ENCODE peak calls at places on chromosomes 5 and 9, in six cellular contexts. Z is ovary, Y is astrocyte of the spinal cord, H is AG10803, W is uterus, X is NB4. I is an unnamed sample.

GRCh38 chr9:95736370-95736769 is 139.1 kb upstream of the ERCC6L2 start:
- DNase-seq in Z (no peak), Y (no peak), H (no peak), W (no peak), X (peak), I (no peak)

GRCh38 chr5:149320791-149321330 is 24.4 kb upstream of the GRPEL2 start:
- DNase-seq in Z (peak), Y (peak), H (peak), W (peak), X (no peak), I (peak)

GRCh38 chr5:172939045-172939444 is 20.2 kb upstream of the RPL26L1 start:
- DNase-seq in Z (peak), Y (no peak), H (peak), W (no peak), X (peak), I (peak)

GRCh38 chr5:147403659-147404640 is 105.9 kb downstream of the DPYSL3 start:
- DNase-seq in Z (peak), Y (peak), H (peak), W (peak), X (peak), I (peak)

GRCh38 chr5:55568629-55569512 is 34.1 kb upstream of the PLPP1 start:
- DNase-seq in Z (no peak), Y (peak), H (peak), W (no peak), X (no peak), I (no peak)

GRCh38 chr9:8560560-8561525 is 761.3 kb upstream of the DMAC1 start:
- DNase-seq in Z (no peak), Y (peak), H (no peak), W (no peak), X (no peak), I (no peak)

GRCh38 chr9:93654351-93654961 is 78.1 kb downstream of the PHF2 start:
- DNase-seq in Z (peak), Y (no peak), H (no peak), W (no peak), X (no peak), I (no peak)

GRCh38 chr9:97665742-97666141 is 31.4 kb downstream of the XPA start:
- DNase-seq in Z (no peak), Y (no peak), H (no peak), W (no peak), X (no peak), I (no peak)

GRCh38 chr9:121886759-121887485 is 206.2 kb downstream of the TTLL11 start:
- DNase-seq in Z (no peak), Y (peak), H (no peak), W (no peak), X (no peak), I (peak)

GRCh38 chr9:128771094-128771721 is 519 bp downstream of the ZER1 start:
- DNase-seq in Z (no peak), Y (no peak), H (peak), W (no peak), X (no peak), I (peak)

GRCh38 chr5:167307042-167307441 is 984.4 kb upstream of the WWC1 start:
- DNase-seq in Z (no peak), Y (no peak), H (no peak), W (no peak), X (no peak), I (no peak)

GRCh38 chr9:124020520-124021384 is 9.2 kb downstream of the LHX2 start:
- DNase-seq in Z (no peak), Y (no peak), H (no peak), W (no peak), X (no peak), I (no peak)

GRCh38 chr9:107404086-107404590 is 85.4 kb downstream of the KLF4 start:
- DNase-seq in Z (no peak), Y (no peak), H (no peak), W (no peak), X (no peak), I (no peak)

GRCh38 chr9:1639166-1639565 is 376.0 kb upstream of the SMARCA2 start:
- DNase-seq in Z (no peak), Y (no peak), H (no peak), W (no peak), X (no peak), I (no peak)

GRCh38 chr5:122300968-122301367 is 11.1 kb upstream of the SNCAIP start:
- DNase-seq in Z (no peak), Y (no peak), H (no peak), W (no peak), X (no peak), I (no peak)
- H3K4me3 ChIP-seq in Z (no peak), Y (no peak), H (no peak), W (no peak), X (no peak), I (no peak)

GRCh38 chr5:146401021-146401420 is 46.1 kb upstream of the TCERG1 start:
- DNase-seq in Z (no peak), Y (no peak), H (no peak), W (no peak), X (no peak), I (no peak)

GRCh38 chr5:146400206-146400605 is 46.9 kb upstream of the TCERG1 start:
- DNase-seq in Z (no peak), Y (no peak), H (no peak), W (no peak), X (no peak), I (no peak)

GRCh38 chr5:146399446-146399845 is 47.7 kb upstream of the TCERG1 start:
- DNase-seq in Z (no peak), Y (no peak), H (peak), W (no peak), X (peak), I (no peak)

GRCh38 chr5:146402949-146403348 is 44.2 kb upstream of the TCERG1 start:
- DNase-seq in Z (no peak), Y (no peak), H (no peak), W (no peak), X (no peak), I (no peak)
- TF ChIP-seq CTCF in Z (no peak), Y (no peak), H (no peak), W (no peak), X (no peak), I (no peak)

DNA sequence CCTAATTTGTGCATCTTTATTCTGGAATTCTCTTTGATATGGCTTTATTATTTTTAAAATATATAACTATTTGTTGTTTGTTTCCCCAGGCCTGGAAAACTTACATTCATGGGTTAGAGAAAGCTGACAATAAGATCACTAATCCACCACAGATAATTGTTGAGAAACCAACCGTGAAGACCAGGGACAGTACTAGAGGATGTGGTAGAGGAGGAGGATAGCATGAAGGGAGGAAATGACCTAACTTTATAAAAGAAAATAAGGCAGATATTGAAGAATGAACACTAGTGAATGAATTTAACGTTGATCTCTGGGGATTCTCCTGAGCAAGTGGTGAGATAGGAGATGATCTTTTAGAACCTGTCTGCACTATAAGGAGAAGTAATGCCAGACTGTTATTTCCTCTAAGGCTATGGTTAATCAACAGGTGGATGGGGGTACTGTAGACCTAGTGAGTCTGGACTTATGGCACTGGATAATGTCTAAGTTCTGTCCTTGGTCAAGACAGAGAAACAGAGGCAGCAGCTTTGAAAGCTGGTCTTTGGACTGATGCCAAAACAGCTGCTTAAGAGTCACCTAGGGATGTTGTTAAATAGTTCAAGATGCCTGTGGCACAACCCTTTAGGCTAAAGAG is 52.4 kb downstream of the NREP start:
- DNase-seq in Z (no peak), Y (no peak), H (no peak), W (no peak), X (peak), I (no peak)
- H3K4me3 ChIP-seq in Z (no peak), Y (no peak), H (no peak), W (no peak), X (no peak), I (no peak)

DNA sequence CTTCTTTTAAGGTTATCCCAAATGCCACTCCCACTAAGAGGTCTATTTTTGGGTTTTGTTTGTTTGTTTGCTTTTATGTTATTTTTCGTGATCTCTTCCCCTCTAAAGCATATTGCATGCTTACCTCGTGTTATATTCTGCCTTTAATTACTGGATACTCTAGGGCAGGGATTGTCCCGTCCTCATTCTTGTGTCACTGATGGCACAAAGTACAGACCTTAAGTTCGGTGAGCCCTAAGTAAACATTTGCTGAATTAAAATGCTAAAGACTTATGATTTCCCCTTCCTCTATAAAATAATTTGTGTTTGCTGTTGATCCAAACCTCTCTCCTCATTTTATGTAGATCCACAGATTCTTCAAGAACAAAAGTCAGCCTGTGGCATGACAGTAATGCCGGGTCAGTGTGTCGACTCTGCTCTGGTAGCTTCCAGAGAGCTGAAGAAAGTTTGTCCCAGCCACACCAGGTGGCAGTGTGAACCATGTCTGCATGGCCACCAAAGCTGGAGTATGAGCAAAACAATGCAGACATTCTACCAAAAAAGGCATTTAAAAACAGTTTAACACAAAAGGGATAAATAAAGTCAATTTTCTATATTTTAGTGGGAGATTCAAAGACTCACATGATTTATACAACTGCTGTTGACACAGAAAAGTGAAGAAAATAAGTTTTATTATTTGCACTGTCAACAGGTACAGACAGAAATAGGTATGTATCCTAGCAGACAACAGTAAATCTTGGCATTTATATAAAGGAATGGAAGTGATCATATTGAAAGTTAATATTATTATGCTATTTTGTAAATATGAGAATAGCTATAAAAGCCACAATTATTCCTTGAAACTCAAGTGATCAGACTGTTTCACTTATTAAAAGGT is 17.9 kb upstream of the POC5 start:
- DNase-seq in Z (no peak), Y (peak), H (peak), W (no peak), X (peak), I (peak)
- TF ChIP-seq CTCF in Z (no peak), Y (peak), H (peak), W (no peak), X (peak), I (peak)

GRCh38 chr5:124782262-124782661 is 35.8 kb upstream of the ZNF608 start:
- DNase-seq in Z (no peak), Y (no peak), H (no peak), W (no peak), X (no peak), I (no peak)

GRCh38 chr5:124789104-124789605 is 42.7 kb upstream of the ZNF608 start:
- DNase-seq in Z (no peak), Y (no peak), H (no peak), W (no peak), X (no peak), I (no peak)

GRCh38 chr5:124783794-124784193 is 37.4 kb upstream of the ZNF608 start:
- DNase-seq in Z (no peak), Y (no peak), H (peak), W (no peak), X (no peak), I (peak)

DNA sequence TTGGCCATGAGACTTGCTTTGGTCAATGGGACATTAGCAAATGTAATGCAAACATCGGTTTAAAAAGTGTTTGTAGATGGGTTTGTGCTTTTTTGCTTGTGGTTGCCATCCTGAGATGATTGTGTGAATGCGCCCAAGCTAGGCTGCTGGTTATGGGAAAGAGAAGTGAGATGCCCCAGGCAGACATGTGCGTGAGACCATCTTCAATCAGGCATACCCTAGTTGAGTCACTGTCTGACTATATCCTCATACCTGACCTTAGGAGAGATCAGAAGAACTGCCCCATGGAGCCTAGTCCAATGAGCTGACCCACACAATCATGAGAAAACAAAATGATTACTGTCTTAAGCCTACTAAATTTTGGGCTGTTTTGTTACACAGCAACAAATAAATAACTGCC is 36.8 kb upstream of the ZNF608 start:
- DNase-seq in Z (no peak), Y (no peak), H (no peak), W (no peak), X (no peak), I (no peak)
- H3K4me3 ChIP-seq in Z (no peak), Y (no peak), H (no peak), W (no peak), X (no peak), I (no peak)

DNA sequence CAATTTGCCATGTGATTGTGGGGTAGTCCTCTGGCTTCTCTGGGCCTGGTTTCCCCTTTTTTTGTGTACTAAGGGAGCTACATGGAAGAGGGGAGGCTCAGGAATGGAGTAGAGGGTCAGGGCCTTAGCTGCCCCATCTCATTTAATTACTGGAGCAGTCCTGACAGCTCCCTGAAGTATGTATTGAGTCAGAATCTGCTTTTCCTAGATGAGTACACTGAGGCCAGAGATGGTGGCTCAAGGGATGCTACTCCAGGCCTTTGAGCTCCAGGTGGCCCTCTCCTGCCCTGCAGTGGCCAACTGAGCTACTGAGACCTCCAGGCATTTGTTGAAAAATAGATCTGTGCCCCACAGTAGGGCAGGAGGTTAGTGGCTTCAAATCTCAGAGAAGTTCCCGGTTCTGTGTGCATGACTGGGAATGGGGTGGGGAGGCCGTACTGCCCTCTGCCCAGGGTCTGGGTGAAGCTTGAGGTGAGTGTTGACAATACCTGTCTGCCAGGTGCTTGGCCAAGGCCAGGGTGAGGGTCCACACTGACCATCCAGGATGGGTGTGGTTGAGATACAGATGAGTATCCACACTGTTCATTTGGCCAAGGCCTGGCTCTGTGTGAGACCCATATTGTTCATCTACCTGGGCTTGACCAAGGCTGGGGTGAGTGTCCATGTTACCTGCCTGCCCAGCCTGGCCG is 45.7 kb downstream of the CXXC5 start:
- DNase-seq in Z (no peak), Y (no peak), H (no peak), W (no peak), X (no peak), I (no peak)
- TF ChIP-seq CTCF in Z (no peak), Y (no peak), H (no peak), W (no peak), X (no peak), I (no peak)

GRCh38 chr5:107635276-107635675 is 35.5 kb downstream of the EFNA5 start:
- DNase-seq in Z (no peak), Y (peak), H (no peak), W (no peak), X (no peak), I (no peak)

GRCh38 chr5:107636555-107636954 is 34.2 kb downstream of the EFNA5 start:
- DNase-seq in Z (no peak), Y (no peak), H (no peak), W (no peak), X (peak), I (peak)

GRCh38 chr5:107640568-107640967 is 30.2 kb downstream of the EFNA5 start:
- DNase-seq in Z (no peak), Y (no peak), H (no peak), W (no peak), X (no peak), I (no peak)

GRCh38 chr5:107639990-107640389 is 30.7 kb downstream of the EFNA5 start:
- DNase-seq in Z (no peak), Y (no peak), H (no peak), W (no peak), X (no peak), I (no peak)
- H3K4me3 ChIP-seq in Z (no peak), Y (no peak), H (no peak), W (no peak), X (no peak), I (no peak)

GRCh38 chr5:114101153-114101552 is 260.7 kb upstream of the KCNN2 start:
- DNase-seq in Z (no peak), Y (peak), H (peak), W (no peak), X (peak), I (peak)
- TF ChIP-seq CTCF in Z (no peak), Y (peak), H (peak), W (peak), X (peak), I (peak)

GRCh38 chr5:93580387-93581100 is 475 bp downstream of the NR2F1-AS1 start:
- DNase-seq in Z (no peak), Y (peak), H (peak), W (no peak), X (peak), I (peak)
- H3K4me3 ChIP-seq in Z (peak), Y (peak), H (peak), W (peak), X (peak), I (peak)

DNA sequence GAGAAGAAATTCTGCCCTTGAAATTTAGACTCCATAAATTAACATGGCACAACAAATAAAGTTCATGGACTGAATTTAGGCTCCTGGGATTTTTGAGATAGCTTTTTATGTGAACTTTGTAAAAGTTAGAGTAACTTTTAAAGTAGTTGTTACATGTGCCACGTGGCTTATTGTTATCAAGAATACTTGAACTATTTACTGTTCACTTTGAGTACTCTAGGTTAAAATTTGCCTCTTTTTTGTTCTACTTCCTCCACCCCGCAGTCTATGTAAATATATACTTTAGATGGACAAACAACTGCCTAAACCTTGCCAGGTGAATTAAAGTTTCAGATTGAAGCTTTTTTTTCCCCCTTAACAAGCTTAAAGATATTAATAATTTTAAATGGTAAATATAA is 457.9 kb downstream of the RAB3C start:
- DNase-seq in Z (no peak), Y (no peak), H (no peak), W (no peak), X (peak), I (no peak)
- TF ChIP-seq CTCF in Z (no peak), Y (no peak), H (no peak), W (no peak), X (no peak), I (no peak)